ENCODE peak calls at places on chromosomes 6 and 20, in four cellular contexts. M, D, L and W are unnamed samples.

GRCh38 chr6:97282238-97282725 is 734 bp downstream of the MMS22L start:
- DNase-seq in M (peak), D (peak), L (no peak), W (no peak)

GRCh38 chr6:138309695-138310094 is 68.0 kb upstream of the SMIM28 start:
- DNase-seq in M (no peak), D (no peak), L (no peak), W (no peak)

GRCh38 chr6:122286512-122286911 is 112.9 kb upstream of the HSF2 start:
- DNase-seq in M (peak), D (no peak), L (no peak), W (no peak)

GRCh38 chr20:37223053-37223452 is 38.6 kb downstream of the GHRH start:
- DNase-seq in M (peak), D (peak), L (peak), W (peak)

GRCh38 chr6:37239950-37240713 is 17.4 kb upstream of the TBC1D22B start:
- DNase-seq in M (peak), D (peak), L (peak), W (peak)

GRCh38 chr6:21836772-21837460 is 243.4 kb downstream of the SOX4 start:
- DNase-seq in M (no peak), D (no peak), L (no peak), W (no peak)

GRCh38 chr20:2348336-2348735 is 32.4 kb upstream of the TGM6 start:
- DNase-seq in M (no peak), D (no peak), L (no peak), W (no peak)

GRCh38 chr6:34189806-34190503 is 44.1 kb upstream of the GRM4 start:
- DNase-seq in M (no peak), D (peak), L (peak), W (no peak)

GRCh38 chr6:128124713-128125112 is 223.9 kb upstream of the THEMIS start:
- DNase-seq in M (peak), D (no peak), L (no peak), W (no peak)

GRCh38 chr6:21305827-21306469 is 287.6 kb upstream of the SOX4 start:
- DNase-seq in M (peak), D (no peak), L (peak), W (peak)

GRCh38 chr6:15255481-15256414 is 9.9 kb downstream of the JARID2 start:
- DNase-seq in M (no peak), D (peak), L (no peak), W (no peak)

GRCh38 chr20:51022803-51023616 is at the start of gene KCNG1:
- DNase-seq in M (peak), D (no peak), L (no peak), W (no peak)

GRCh38 chr6:112145080-112145573 is 57.7 kb downstream of the FAM229B start:
- DNase-seq in M (no peak), D (no peak), L (no peak), W (no peak)

GRCh38 chr6:24431045-24431451 is 28.3 kb downstream of the MRS2 start:
- DNase-seq in M (peak), D (peak), L (peak), W (peak)

GRCh38 chr6:31304683-31305082 is 32.8 kb upstream of the HLA-C start:
- DNase-seq in M (peak), D (no peak), L (no peak), W (no peak)

GRCh38 chr6:146388736-146389364 is 154.8 kb upstream of the RAB32 start:
- DNase-seq in M (no peak), D (no peak), L (no peak), W (no peak)

GRCh38 chr6:4403828-4404227 is 268.5 kb upstream of the ECI2 start:
- DNase-seq in M (peak), D (no peak), L (no peak), W (no peak)

GRCh38 chr6:111874030-111874425 is 776 bp upstream of the FYN start:
- DNase-seq in M (no peak), D (peak), L (no peak), W (no peak)

GRCh38 chr20:59495894-59496510 is 108.3 kb upstream of the PHACTR3 start:
- DNase-seq in M (peak), D (peak), L (peak), W (no peak)

GRCh38 chr6:78810698-78811097 is 56.7 kb upstream of the IRAK1BP1 start:
- DNase-seq in M (peak), D (no peak), L (no peak), W (peak)

GRCh38 chr6:113049190-113049589 is 702.1 kb downstream of the RFPL4B start:
- DNase-seq in M (peak), D (no peak), L (no peak), W (no peak)

GRCh38 chr20:17227199-17227535 is 327 bp downstream of the PCSK2 start:
- DNase-seq in M (no peak), D (no peak), L (no peak), W (no peak)

GRCh38 chr20:61520761-61521460 is 268.9 kb downstream of the CDH4 start:
- DNase-seq in M (peak), D (no peak), L (no peak), W (no peak)

GRCh38 chr6:33375143-33375649 is 16.4 kb upstream of the KIFC1 start:
- DNase-seq in M (peak), D (no peak), L (peak), W (peak)

GRCh38 chr6:30942338-30943060 is 1.7 kb downstream of the MUCL3 start:
- DNase-seq in M (peak), D (no peak), L (peak), W (peak)

GRCh38 chr6:164085086-164085485 is 670.6 kb downstream of the QKI start:
- DNase-seq in M (no peak), D (no peak), L (no peak), W (no peak)

GRCh38 chr6:36728289-36729168 is 30.9 kb downstream of the RAB44 start:
- DNase-seq in M (no peak), D (no peak), L (no peak), W (no peak)

GRCh38 chr20:32535316-32535952 is 49.7 kb downstream of the NOL4L start:
- DNase-seq in M (no peak), D (peak), L (no peak), W (no peak)

GRCh38 chr6:139531148-139531547 is 156.7 kb upstream of the CITED2 start:
- DNase-seq in M (peak), D (no peak), L (no peak), W (no peak)

GRCh38 chr6:70415247-70415646 is 1.9 kb downstream of the FAM135A start:
- DNase-seq in M (no peak), D (peak), L (no peak), W (no peak)

GRCh38 chr20:41135187-41135887 is 2.0 kb upstream of the PLCG1 start:
- DNase-seq in M (peak), D (peak), L (peak), W (no peak)

GRCh38 chr6:146917979-146918378 is 286.2 kb upstream of the STXBP5 start:
- DNase-seq in M (no peak), D (no peak), L (no peak), W (no peak)

GRCh38 chr20:11588875-11589274 is 328.8 kb upstream of the BTBD3 start:
- DNase-seq in M (no peak), D (no peak), L (no peak), W (no peak)

GRCh38 chr6:40896696-40897095 is 142.3 kb downstream of the UNC5CL start:
- DNase-seq in M (no peak), D (no peak), L (no peak), W (no peak)

GRCh38 chr6:11964729-11965128 is 47.4 kb upstream of the HIVEP1 start:
- DNase-seq in M (peak), D (no peak), L (no peak), W (no peak)

GRCh38 chr20:38424404-38424803 is 10.7 kb downstream of the SNHG17 start:
- DNase-seq in M (no peak), D (no peak), L (peak), W (no peak)
- TF ChIP-seq CTCF in M (no peak), D (no peak), L (no peak), W (no peak)

DNA sequence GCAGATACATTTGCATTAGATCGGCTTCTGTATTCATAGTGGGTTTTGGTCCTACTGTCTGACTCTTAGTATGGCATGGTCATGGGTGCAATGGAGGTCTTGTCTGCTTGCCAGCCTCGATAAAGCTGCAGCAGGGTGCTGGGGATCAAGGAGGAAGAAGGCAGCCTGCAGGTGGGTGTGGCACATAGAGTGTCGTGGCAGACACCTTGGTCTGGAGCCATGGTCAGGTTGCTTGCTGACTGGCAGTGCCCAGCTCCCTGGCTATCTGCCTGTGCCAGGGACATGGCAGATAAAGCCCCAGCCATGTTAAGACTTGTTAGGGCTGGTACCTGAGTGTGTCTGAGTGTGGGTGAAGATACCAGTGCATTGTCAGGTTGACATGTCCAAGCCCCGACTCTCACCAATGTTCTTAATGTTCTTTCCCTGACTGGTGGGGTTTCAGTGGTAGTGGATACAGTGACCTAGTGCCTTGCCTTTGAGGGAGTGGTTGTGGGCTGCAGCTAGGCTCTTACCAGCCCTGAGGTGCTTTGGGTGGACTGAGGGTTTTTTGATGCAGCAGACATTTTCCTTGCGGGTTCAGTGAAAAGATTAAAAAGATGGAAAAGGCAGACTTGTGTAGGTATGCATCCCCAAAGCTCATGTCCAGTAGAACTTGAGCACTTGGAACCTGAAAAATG is 1.8 kb downstream of the FAM83D start:
- DNase-seq in M (no peak), D (peak), L (no peak), W (no peak)
- H3K4me3 ChIP-seq in M (peak), D (peak), L (peak), W (peak)

GRCh38 chr6:152749336-152749735 is 1.3 kb upstream of the VIP start:
- DNase-seq in M (no peak), D (no peak), L (no peak), W (no peak)

GRCh38 chr6:152750694-152751093 is at the start of gene VIP:
- DNase-seq in M (peak), D (peak), L (no peak), W (no peak)

GRCh38 chr6:152746172-152746553 is 4.4 kb upstream of the VIP start:
- DNase-seq in M (peak), D (no peak), L (no peak), W (peak)

GRCh38 chr6:152745509-152746171 is 5.0 kb upstream of the VIP start:
- DNase-seq in M (no peak), D (no peak), L (no peak), W (no peak)

GRCh38 chr6:152748843-152749242 is 1.8 kb upstream of the VIP start:
- DNase-seq in M (peak), D (peak), L (no peak), W (no peak)
- TF ChIP-seq CTCF in M (peak), D (peak), L (no peak), W (peak)

GRCh38 chr6:7542065-7542877 is 800 bp downstream of the DSP start:
- DNase-seq in M (no peak), D (no peak), L (no peak), W (no peak)
- H3K4me3 ChIP-seq in M (peak), D (no peak), L (peak), W (peak)

GRCh38 chr20:62572980-62573379 is 69.3 kb upstream of the SLCO4A1 start:
- DNase-seq in M (no peak), D (no peak), L (no peak), W (no peak)

GRCh38 chr20:62570897-62571666 is 71.2 kb upstream of the SLCO4A1 start:
- DNase-seq in M (no peak), D (no peak), L (no peak), W (no peak)

GRCh38 chr20:62569615-62570014 is 72.7 kb upstream of the SLCO4A1 start:
- DNase-seq in M (no peak), D (no peak), L (no peak), W (no peak)

GRCh38 chr20:62570403-62570802 is 71.9 kb upstream of the SLCO4A1 start:
- DNase-seq in M (no peak), D (no peak), L (no peak), W (no peak)

GRCh38 chr20:62571667-62572344 is 70.5 kb upstream of the SLCO4A1 start:
- DNase-seq in M (no peak), D (peak), L (no peak), W (no peak)
- TF ChIP-seq CTCF in M (no peak), D (peak), L (no peak), W (peak)

DNA sequence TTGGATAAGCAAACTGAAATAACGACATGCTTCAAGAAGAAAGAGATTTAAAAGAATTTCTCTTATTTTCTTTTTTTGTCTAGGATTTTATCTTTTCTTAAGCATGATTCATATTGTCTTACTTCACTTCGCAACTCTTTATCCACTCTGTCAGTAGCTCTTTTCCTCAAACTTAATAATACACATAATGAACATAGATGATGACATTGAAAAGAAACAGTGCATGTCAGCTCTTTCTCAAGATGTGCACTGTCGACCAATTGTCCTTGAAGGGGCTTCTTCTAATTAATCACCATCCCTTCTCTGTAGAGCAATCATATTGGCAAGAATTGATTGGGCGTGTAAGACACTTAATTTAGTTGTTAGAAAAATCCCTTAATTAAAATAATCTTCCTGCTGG is 356.5 kb downstream of the EYS start:
- DNase-seq in M (no peak), D (no peak), L (no peak), W (no peak)
- H3K4me3 ChIP-seq in M (no peak), D (no peak), L (no peak), W (no peak)